ENCODE peak calls at places on chromosomes 6 and 20, in five cellular contexts. S, T, A, D and Q are unnamed samples.

GRCh38 chr20:20393770-20394169 is 25.9 kb downstream of the INSM1 start:
- DNase-seq in S (no peak), A (no peak), T (no peak), D (no peak), Q (no peak)

GRCh38 chr6:148193063-148193680 is 149.5 kb upstream of the SASH1 start:
- DNase-seq in S (peak; percentile 84), D (no peak), A (no peak), T (no peak), Q (no peak)

GRCh38 chr6:165716886-165717285 is 53.8 kb upstream of the PDE10A start:
- DNase-seq in A (no peak), T (no peak), S (no peak), D (no peak), Q (no peak)

GRCh38 chr20:22536956-22537756 is 47.2 kb downstream of the FOXA2 start:
- DNase-seq in A (no peak), T (no peak), S (no peak), D (no peak), Q (no peak)

GRCh38 chr6:140281236-140281635 is 906.8 kb upstream of the CITED2 start:
- DNase-seq in A (no peak), T (no peak), S (peak; percentile 74), D (no peak), Q (no peak)

GRCh38 chr6:35287671-35288396 is 9.8 kb upstream of the DEF6 start:
- DNase-seq in S (no peak), T (no peak), A (no peak), D (no peak), Q (no peak)

GRCh38 chr6:157494132-157494705 is 113.2 kb downstream of the ZDHHC14 start:
- DNase-seq in T (no peak), A (no peak), D (no peak), S (no peak), Q (no peak)

GRCh38 chr20:39762716-39763115 is 800.6 kb downstream of the DHX35 start:
- DNase-seq in D (no peak), S (no peak), A (no peak), T (no peak), Q (no peak)

GRCh38 chr6:12577124-12577845 is 139.3 kb upstream of the PHACTR1 start:
- DNase-seq in T (no peak), D (no peak), A (no peak), S (no peak), Q (no peak)

GRCh38 chr6:38105066-38105465 is 285.5 kb downstream of the ZFAND3 start:
- DNase-seq in T (no peak), D (no peak), A (no peak), S (no peak), Q (no peak)

GRCh38 chr20:19993937-19994667 is 23.1 kb upstream of the NAA20 start:
- DNase-seq in T (peak; percentile 52), A (no peak), S (peak; percentile 91), D (no peak), Q (no peak)

GRCh38 chr6:87336367-87336766 is 7.3 kb upstream of the GJB7 start:
- DNase-seq in T (no peak), A (no peak), S (no peak), D (no peak), Q (no peak)

GRCh38 chr6:125296461-125296860 is 5.3 kb downstream of the HDDC2 start:
- DNase-seq in D (no peak), S (no peak), T (no peak), A (no peak), Q (no peak)

GRCh38 chr6:74018825-74019224 is 322.8 kb downstream of the CD109 start:
- DNase-seq in S (no peak), T (no peak), D (no peak), A (no peak), Q (no peak)

GRCh38 chr6:150761771-150762170 is 103.7 kb upstream of the MTHFD1L start:
- DNase-seq in S (no peak), D (no peak), T (no peak), A (no peak), Q (no peak)
- H3K36me3 ChIP-seq in S (no peaks in the 10 kb centered on the region), D (no peaks in the 10 kb centered on the region), T (no peaks in the 10 kb centered on the region), A (no peaks in the 10 kb centered on the region), Q (no peaks in the 10 kb centered on the region)

DNA sequence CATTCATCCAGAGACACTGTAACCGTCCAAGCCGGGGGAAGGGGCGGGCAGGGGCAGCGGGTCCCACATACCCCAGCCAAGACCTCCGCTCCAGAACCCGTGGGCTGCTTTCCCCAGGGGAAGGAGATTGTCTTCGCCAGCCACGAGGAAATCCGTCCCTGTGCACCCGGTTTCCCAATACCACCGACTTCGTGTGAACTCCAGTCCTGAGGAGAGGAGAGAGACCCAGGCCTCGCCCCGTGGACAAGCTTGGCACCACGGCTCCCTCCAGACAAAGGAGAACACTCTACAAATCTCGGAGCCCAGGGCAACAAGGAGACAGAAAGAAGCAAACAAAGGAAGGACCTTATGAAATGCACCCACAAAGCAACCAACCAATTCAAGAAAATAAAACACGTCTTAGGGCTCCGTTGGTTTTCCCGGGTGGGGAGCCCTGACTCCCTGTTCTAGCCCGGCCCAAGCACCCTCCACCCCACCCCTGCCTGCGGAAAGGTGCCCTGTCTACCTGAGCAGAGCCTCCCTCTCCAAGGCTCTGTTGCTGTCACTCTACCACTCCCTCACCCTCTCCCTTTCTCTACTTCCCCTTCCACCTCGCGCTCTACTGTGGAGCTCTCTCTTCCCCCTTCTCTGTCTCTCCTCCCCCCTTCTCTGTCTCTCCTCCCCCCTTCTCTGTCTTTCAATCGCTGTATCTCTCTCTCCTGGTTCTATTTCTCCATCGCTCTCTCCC is 1382.8 kb upstream of the DEFB115 start:
- DNase-seq in A (peak; percentile 62), S (no peak), D (no peak), T (no peak), Q (no peak)
- H3K9me3 ChIP-seq in A (peaks cover 8% of the 10 kb centered on the region), S (peaks cover 47% of the 10 kb centered on the region), D (peaks cover 36% of the 10 kb centered on the region), T (peaks cover 34% of the 10 kb centered on the region), Q (peaks cover 5% of the 10 kb centered on the region)

DNA sequence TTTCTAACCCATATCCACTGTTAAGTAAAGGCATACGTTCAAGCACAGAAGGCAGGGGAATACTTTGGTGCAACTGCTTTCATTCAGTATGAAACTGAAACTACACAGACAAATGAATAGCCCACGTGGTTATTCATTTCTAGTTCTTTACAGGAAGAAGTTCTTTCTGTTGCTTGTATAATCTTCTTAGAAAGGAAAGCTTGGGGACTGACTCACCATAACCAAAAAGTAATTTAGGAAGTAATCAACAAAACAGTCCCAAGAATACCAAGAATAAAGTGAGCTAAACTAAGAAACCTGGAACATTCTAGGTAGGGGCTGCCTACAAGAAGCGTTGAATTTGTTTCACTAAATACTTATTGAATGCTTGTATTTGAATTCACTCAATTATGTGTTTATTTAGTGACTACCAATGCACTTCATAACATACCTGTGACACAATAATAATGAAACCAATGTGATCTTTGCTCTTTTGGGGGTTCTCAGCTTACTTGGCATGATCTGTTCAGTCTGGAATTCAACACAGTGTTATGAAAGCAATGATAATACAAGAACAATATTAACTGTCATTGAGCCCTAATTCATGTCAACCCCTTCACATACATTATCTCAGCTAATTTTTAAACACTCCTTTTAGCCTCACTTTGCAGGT is 25.1 kb upstream of the KIAA0408 start:
- DNase-seq in D (no peak), A (no peak), T (no peak), S (peak; percentile 45), Q (no peak)
- H3K4me3 ChIP-seq in D (no peak overlapping the region), A (no peak overlapping the region), T (no peak overlapping the region), S (no peak overlapping the region), Q (peak overlapping the region; percentile 45)

GRCh38 chr20:3595541-3595940 is 67.7 kb downstream of the GFRA4 start:
- DNase-seq in D (peak; percentile 9), T (no peak), S (no peak), A (no peak), Q (no peak)
- H3K36me3 ChIP-seq in D (peaks cover 13% of the 10 kb centered on the region), T (peaks cover 97% of the 10 kb centered on the region), S (peaks cover 50% of the 10 kb centered on the region), A (peaks cover 14% of the 10 kb centered on the region), Q (peaks cover 26% of the 10 kb centered on the region)

GRCh38 chr6:27281105-27281539 is 31.0 kb downstream of the POM121L2 start:
- DNase-seq in D (no peak), A (no peak), S (no peak), T (no peak), Q (no peak)

GRCh38 chr6:27280540-27281000 is 31.5 kb downstream of the POM121L2 start:
- DNase-seq in D (no peak), A (no peak), T (no peak), S (no peak), Q (no peak)

GRCh38 chr6:27279513-27280063 is 32.1 kb downstream of the PRSS16 start:
- DNase-seq in T (no peak), A (no peak), D (no peak), S (no peak), Q (no peak)

GRCh38 chr6:27280064-27280539 is 32.0 kb downstream of the POM121L2 start:
- DNase-seq in S (peak; percentile 63), A (no peak), D (no peak), T (no peak), Q (no peak)

GRCh38 chr6:27281569-27281968 is 30.5 kb downstream of the POM121L2 start:
- DNase-seq in A (no peak), S (no peak), T (no peak), D (no peak), Q (no peak)
- H3K9me3 ChIP-seq in A (peaks cover 13% of the 10 kb centered on the region), S (no peaks in the 10 kb centered on the region), T (peaks cover 22% of the 10 kb centered on the region), D (no peaks in the 10 kb centered on the region), Q (peaks cover 10% of the 10 kb centered on the region)

DNA sequence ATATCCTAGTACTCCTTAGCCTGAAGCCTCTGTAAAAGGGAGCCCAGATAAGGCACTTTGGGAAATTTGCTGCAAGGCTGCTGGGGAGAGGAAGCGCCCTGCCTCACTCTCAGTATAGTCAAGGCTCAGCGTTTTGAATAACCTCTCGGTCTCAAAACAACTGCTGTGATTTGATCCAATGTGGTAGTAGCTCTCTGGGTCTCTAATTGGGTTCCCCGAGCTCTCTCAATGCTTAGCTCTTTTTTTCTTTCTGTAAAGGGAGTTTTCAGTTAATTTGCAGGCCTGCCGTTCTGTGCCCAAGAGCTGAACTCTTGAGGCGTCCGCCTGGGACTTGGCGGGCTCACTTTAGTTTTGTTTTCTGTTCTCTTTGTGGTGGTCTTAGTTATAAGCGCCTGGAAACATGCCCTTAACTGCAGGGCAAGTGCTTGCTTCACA is 41.2 kb downstream of the ZHX3 start:
- DNase-seq in T (no peak), A (no peak), S (no peak), D (no peak), Q (no peak)
- H3K4me3 ChIP-seq in T (peak overlapping the region; percentile 26), A (no peak overlapping the region), S (no peak overlapping the region), D (no peak overlapping the region), Q (no peak overlapping the region)

GRCh38 chr6:36906539-36906938 is 20.8 kb downstream of the C6orf89 start:
- DNase-seq in T (peak; percentile 67), D (no peak), S (no peak), A (no peak), Q (no peak)

GRCh38 chr6:36904851-36905393 is 19.2 kb downstream of the C6orf89 start:
- DNase-seq in T (no peak), D (no peak), A (no peak), S (no peak), Q (no peak)

GRCh38 chr6:36908758-36909157 is 23.0 kb downstream of the C6orf89 start:
- DNase-seq in D (no peak), S (no peak), A (no peak), T (no peak), Q (no peak)

GRCh38 chr6:36904096-36904495 is 18.3 kb downstream of the C6orf89 start:
- DNase-seq in D (no peak), A (no peak), T (no peak), S (no peak), Q (no peak)

GRCh38 chr6:36907781-36908180 is 22.0 kb downstream of the C6orf89 start:
- DNase-seq in T (peak; percentile 56), A (no peak), S (no peak), D (no peak), Q (no peak)
- H3K36me3 ChIP-seq in T (peaks cover 88% of the 10 kb centered on the region), A (peaks cover 2% of the 10 kb centered on the region), S (peaks cover 3% of the 10 kb centered on the region), D (peaks cover 57% of the 10 kb centered on the region), Q (peaks cover 16% of the 10 kb centered on the region)